ENCODE peak calls at places on chromosomes 6 and 20, in four cellular contexts. F is fibroblast of gingiva; A is NCI-H1694 treated with DMSO at 0.1 percent for 48 hours; L is effector memory CD4-positive, alpha-beta T cell. N is an unnamed sample.

GRCh38 chr6:37971263-37971662 is 151.7 kb downstream of the ZFAND3 start:
- DNase-seq in A (no peak), F (no peak), L (no peak), N (no peak)

GRCh38 chr6:75933387-75933975 is 139.0 kb downstream of the IMPG1 start:
- DNase-seq in L (no peak), A (no peak), F (no peak), N (no peak)

GRCh38 chr6:29627762-29628418 is 5.1 kb downstream of the GABBR1 start:
- DNase-seq in A (no peak), L (peak), F (peak), N (peak)

GRCh38 chr20:25296094-25297093 is 48.5 kb downstream of the PYGB start:
- DNase-seq in L (no peak), F (peak), A (no peak), N (no peak)

GRCh38 chr20:15045246-15045645 is 707.8 kb upstream of the FLRT3 start:
- DNase-seq in F (peak), A (no peak), L (no peak), N (no peak)

GRCh38 chr20:59184880-59185447 is 21.3 kb downstream of the ZNF831 start:
- DNase-seq in F (no peak), A (no peak), L (no peak), N (no peak)

GRCh38 chr6:126180585-126180984 is 159.3 kb upstream of the CENPW start:
- DNase-seq in F (peak), L (no peak), A (no peak), N (no peak)

GRCh38 chr6:44035621-44036020 is 91.6 kb downstream of the MRPL14 start:
- DNase-seq in L (no peak), A (no peak), F (peak), N (no peak)

GRCh38 chr6:124676033-124676432 is 286.2 kb upstream of the RNF217 start:
- DNase-seq in A (no peak), L (no peak), F (no peak), N (no peak)

GRCh38 chr6:107786709-107787588 is 37.2 kb downstream of the SCML4 start:
- DNase-seq in A (no peak), L (peak), F (no peak), N (peak)

GRCh38 chr20:47019106-47019824 is 124.6 kb downstream of the EYA2 start:
- DNase-seq in A (no peak), F (peak), L (no peak), N (peak)